ENCODE peak calls at places on chromosomes 13 and 19, in nine cellular contexts. J is lower leg skin, C is A549, E is heart left ventricle, U is breast epithelium, M is right lobe of liver, X is endothelial cell of umbilical vein, N is IMR-90, A is adrenal gland. H is an unnamed sample.
A peak's percentile ranks its signal among the peaks of the same experiment; 100 is the strongest.

GRCh38 chr19:13861392-13861713 is 15.6 kb upstream of the NANOS3 start:
- DNase-seq in X (peak; percentile 25), M (no peak), A (no peak), E (no peak), C (no peak), J (no peak), N (no peak), U (no peak), H (no peak)

GRCh38 chr13:79998386-79998785 is 342.5 kb downstream of the SPRY2 start:
- DNase-seq in U (no peak), X (no peak), N (no peak), A (no peak), E (no peak), J (no peak), C (no peak), M (no peak), H (no peak)

GRCh38 chr19:55439052-55439451 is 4.0 kb downstream of the SHISA7 start:
- DNase-seq in X (no peak), U (no peak), N (no peak), E (no peak), C (no peak), M (no peak), A (no peak), J (no peak), H (no peak)

GRCh38 chr19:10544242-10544752 is 593 bp downstream of the ATG4D start:
- DNase-seq in N (no peak), X (no peak), M (peak; percentile 60), U (no peak), A (peak; percentile 72), E (no peak), J (no peak), C (no peak), H (no peak)

GRCh38 chr13:107866666-107867623 is 348.4 kb downstream of the LIG4 start:
- DNase-seq in A (no peak), C (no peak), U (no peak), N (peak; percentile 66), J (no peak), M (no peak), X (peak; percentile 40), E (no peak), H (peak; percentile 89)

GRCh38 chr13:45194081-45194939 is 6.5 kb downstream of the KCTD4 start:
- DNase-seq in C (no peak), X (no peak), A (no peak), E (no peak), J (no peak), N (peak; percentile 34), U (peak; percentile 40), M (no peak), H (no peak)

GRCh38 chr13:112771877-112772538 is 82.2 kb downstream of the ATP11A start:
- DNase-seq in M (no peak), N (no peak), X (no peak), A (no peak), C (no peak), U (no peak), J (no peak), E (no peak), H (no peak)

GRCh38 chr19:17074628-17075034 is 621 bp downstream of the HAUS8 start:
- DNase-seq in X (no peak), M (no peak), U (no peak), A (no peak), C (no peak), N (no peak), J (no peak), E (no peak), H (no peak)

GRCh38 chr13:89969996-89970709 is 1377.3 kb upstream of the MIR17HG start:
- DNase-seq in E (no peak), A (no peak), N (no peak), J (no peak), U (no peak), M (no peak), C (no peak), X (no peak), H (no peak)

GRCh38 chr19:4295972-4296771 is 6.0 kb downstream of the TMIGD2 start:
- DNase-seq in U (no peak), N (no peak), M (no peak), A (no peak), J (no peak), X (peak; percentile 18), E (no peak), C (no peak), H (no peak)

GRCh38 chr13:112616586-112617381 is 28.8 kb upstream of the TUBGCP3 start:
- DNase-seq in E (no peak), X (peak; percentile 53), A (no peak), N (peak; percentile 52), J (no peak), C (peak; percentile 33), M (no peak), U (no peak), H (peak; percentile 73)

GRCh38 chr19:43812259-43812658 is 10.0 kb upstream of the LYPD5 start:
- DNase-seq in C (no peak), X (no peak), E (no peak), U (no peak), J (no peak), A (no peak), N (no peak), M (no peak), H (no peak)

GRCh38 chr19:52690395-52691214 is 44.2 kb downstream of the ZNF611 start:
- DNase-seq in U (peak; percentile 94), C (no peak), N (peak; percentile 93), X (peak; percentile 94), J (peak; percentile 93), M (peak; percentile 90), E (peak; percentile 97), A (peak; percentile 93), H (peak; percentile 79)
- TF ChIP-seq POLR2A in U (peak; percentile 41), C (no peak), N (peak; percentile 64), X (peak; percentile 89), J (no peak), M (peak; percentile 14), E (no peak), A (peak; percentile 90), H (peak; percentile 84)

GRCh38 chr19:47228168-47228936 is 2.6 kb downstream of the BBC3 start:
- DNase-seq in X (no peak), M (peak; percentile 71), J (peak; percentile 45), U (peak; percentile 80), C (peak; percentile 71), N (peak; percentile 17), A (peak; percentile 72), E (peak; percentile 75), H (no peak)

GRCh38 chr19:47225746-47226425 is 5.1 kb downstream of the BBC3 start:
- DNase-seq in C (peak; percentile 91), X (peak; percentile 84), J (peak; percentile 80), A (peak; percentile 86), N (peak; percentile 84), U (peak; percentile 86), E (peak; percentile 94), M (peak; percentile 90), H (no peak)

GRCh38 chr19:47227347-47228167 is 3.4 kb downstream of the BBC3 start:
- DNase-seq in X (peak; percentile 89), A (peak; percentile 95), C (peak; percentile 96), U (peak; percentile 90), E (peak; percentile 93), J (peak; percentile 92), M (peak; percentile 90), N (peak; percentile 94), H (peak; percentile 78)

GRCh38 chr19:47228937-47229673 is 1.9 kb downstream of the BBC3 start:
- DNase-seq in X (peak; percentile 67), M (no peak), U (peak; percentile 35), J (no peak), C (no peak), E (no peak), A (no peak), N (peak; percentile 61), H (no peak)

DNA sequence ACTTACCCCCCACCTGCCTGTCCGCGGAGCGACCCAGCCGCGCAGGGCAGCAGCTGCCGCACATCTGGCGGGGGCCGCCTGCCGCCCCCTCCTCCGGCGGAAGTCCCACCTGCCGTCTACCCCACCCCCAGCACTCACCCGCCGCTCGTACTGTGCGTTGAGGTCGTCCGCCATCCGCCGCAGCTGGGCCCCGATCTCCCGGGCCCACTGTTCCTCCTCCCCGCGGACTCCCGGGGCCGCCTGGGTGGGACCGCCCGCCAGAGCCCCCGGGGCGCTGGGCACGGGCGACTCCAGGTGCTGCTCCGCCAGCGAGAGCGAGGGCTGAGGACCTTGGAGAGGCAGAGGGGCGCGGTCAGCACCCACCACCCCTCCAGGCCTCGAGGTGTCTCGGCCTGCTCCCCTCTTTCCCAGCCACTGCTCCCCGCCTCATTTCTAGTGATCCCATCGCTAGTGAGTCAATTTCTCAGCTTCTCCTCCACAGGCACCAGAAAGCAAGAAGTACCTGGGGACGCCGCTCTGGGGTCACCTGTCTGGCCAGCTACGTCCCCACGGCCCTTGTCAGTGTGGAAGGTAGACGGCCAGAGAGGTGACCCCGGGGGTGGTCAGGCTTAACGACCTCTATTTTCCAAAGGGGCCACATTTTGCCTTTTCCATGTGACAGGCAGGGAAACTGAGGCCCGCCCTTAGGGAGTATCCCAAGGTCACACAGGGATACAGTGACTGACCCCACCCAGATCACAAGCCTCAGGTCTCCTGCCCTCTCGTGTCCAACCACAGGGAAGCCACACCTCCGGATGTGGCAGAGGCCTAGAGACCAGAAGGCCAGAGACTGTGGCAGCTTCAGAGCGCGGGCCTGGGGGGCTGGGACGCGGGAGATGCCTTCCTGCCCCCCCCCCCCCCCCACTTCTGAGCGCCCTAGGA is 4.3 kb downstream of the BBC3 start:
- DNase-seq in C (peak; percentile 84), M (peak; percentile 90), J (peak; percentile 93), A (peak; percentile 90), N (peak; percentile 67), X (peak; percentile 54), E (peak; percentile 88), U (peak; percentile 84), H (peak; percentile 70)
- TF ChIP-seq POLR2A in C (peak; percentile 5), M (peak; percentile 95), J (no peak), A (peak; percentile 67), N (peak; percentile 55), X (peak; percentile 1), E (no peak), U (peak; percentile 20), H (peak; percentile 16)

GRCh38 chr19:30148039-30148438 is 206.0 kb downstream of the URI1 start:
- DNase-seq in E (no peak), J (no peak), M (no peak), U (no peak), A (no peak), C (peak; percentile 95), N (no peak), X (no peak), H (no peak)

GRCh38 chr19:30144794-30145193 is 202.8 kb downstream of the URI1 start:
- DNase-seq in U (no peak), X (no peak), M (no peak), J (no peak), E (peak; percentile 38), C (no peak), A (no peak), N (no peak), H (no peak)

GRCh38 chr19:30146346-30146745 is 204.3 kb downstream of the URI1 start:
- DNase-seq in A (no peak), X (no peak), J (no peak), C (no peak), N (no peak), E (peak; percentile 53), M (no peak), U (no peak), H (no peak)

GRCh38 chr19:30145467-30145866 is 203.4 kb downstream of the URI1 start:
- DNase-seq in C (no peak), A (no peak), E (no peak), N (no peak), J (no peak), U (no peak), X (no peak), M (no peak), H (no peak)

GRCh38 chr19:30144242-30144758 is 202.3 kb downstream of the URI1 start:
- DNase-seq in C (no peak), J (no peak), M (no peak), X (no peak), U (no peak), A (no peak), E (peak; percentile 13), N (no peak), H (no peak)
- TF ChIP-seq POLR2A in C (no peak), J (no peak), M (no peak), X (no peak), U (no peak), A (no peak), E (no peak), N (no peak), H (no peak)

GRCh38 chr19:36152061-36152885 is at the start of gene COX7A1:
- DNase-seq in C (no peak), U (peak; percentile 67), J (peak; percentile 55), M (peak; percentile 42), X (peak; percentile 23), A (peak; percentile 77), N (no peak), E (peak; percentile 89), H (no peak)
- TF ChIP-seq POLR2A in C (no peak), U (peak; percentile 14), J (no peak), M (no peak), X (no peak), A (peak; percentile 82), N (no peak), E (peak; percentile 78), H (no peak)